ENCODE peak calls at places on chromosomes 5 and 9, in nine cellular contexts. U is iris pigment epithelial cell; P is midbrain; K is activated naive CD4-positive, alpha-beta T cell treated with anti-CD3 and anti-CD28 coated beads for 36 hours; A is WTC11; L is activated effector memory CD4-positive, alpha-beta T cell treated with anti-CD3 and anti-CD28 coated beads, Interleukin-2, amount 50 U/mL, for 16 hours; W is IMR-90; H is brain microvascular endothelial cell; S is stimulated activated CD8-positive, alpha-beta memory T cell treated with anti-CD3 and anti-CD28 coated beads, Interleukin-15, amount 100 ng/mL, for 1 hour. G is an unnamed sample.

GRCh38 chr9:115630126-115630840 is 512.3 kb upstream of the TNC start:
- DNase-seq in K (no peak), P (no peak), W (no peak), H (no peak), S (no peak), L (no peak), U (no peak), A (no peak), G (no peak)

GRCh38 chr5:19172926-19173425 is 815.0 kb downstream of the CDH18 start:
- DNase-seq in P (no peak), W (no peak), H (no peak), A (no peak), U (no peak), L (no peak), S (no peak), K (no peak), G (no peak)

GRCh38 chr5:994272-994607 is 14.4 kb upstream of the NKD2 start:
- DNase-seq in S (no peak), A (no peak), H (no peak), U (no peak), K (no peak), W (no peak), L (peak), P (no peak), G (no peak)

GRCh38 chr9:137987244-137988030 is 109.9 kb downstream of the CACNA1B start:
- DNase-seq in P (no peak), H (no peak), L (peak), A (no peak), S (no peak), W (no peak), K (no peak), U (no peak), G (no peak)

GRCh38 chr5:129079496-129079895 is 15.1 kb upstream of the ISOC1 start:
- DNase-seq in K (no peak), L (no peak), H (no peak), P (peak), A (no peak), W (no peak), U (no peak), S (no peak), G (no peak)

GRCh38 chr9:128211551-128212281 is 8.5 kb downstream of the DNM1 start:
- DNase-seq in K (no peak), L (no peak), U (no peak), H (no peak), P (no peak), W (no peak), A (no peak), S (no peak), G (no peak)

GRCh38 chr5:32828492-32828891 is 117.4 kb downstream of the NPR3 start:
- DNase-seq in P (no peak), L (no peak), K (no peak), H (no peak), A (no peak), S (no peak), W (peak), U (no peak), G (no peak)

GRCh38 chr9:113993838-113994540 is 84.1 kb downstream of the AMBP start:
- DNase-seq in L (peak), H (peak), K (peak), A (no peak), P (peak), W (peak), S (no peak), U (peak), G (no peak)

GRCh38 chr5:77066823-77067442 is 20.2 kb downstream of the ZBED3 start:
- DNase-seq in S (no peak), P (no peak), W (peak), A (no peak), L (no peak), H (peak), K (no peak), U (peak), G (peak)

GRCh38 chr9:1047605-1048235 is 2.4 kb upstream of the DMRT2 start:
- DNase-seq in P (no peak), S (no peak), H (no peak), U (peak), A (peak), W (peak), L (no peak), K (peak), G (no peak)

GRCh38 chr5:74299833-74300232 is 340.7 kb downstream of the ENC1 start:
- DNase-seq in W (no peak), A (no peak), U (no peak), H (no peak), S (no peak), P (no peak), K (no peak), L (no peak), G (no peak)

GRCh38 chr9:114525505-114525904 is 20.2 kb upstream of the WHRN start:
- DNase-seq in W (peak), P (no peak), A (no peak), S (no peak), U (peak), K (no peak), L (no peak), H (no peak), G (peak)

GRCh38 chr5:37248387-37248969 is 698 bp downstream of the CPLANE1 start:
- DNase-seq in L (no peak), H (peak), K (peak), W (peak), S (no peak), A (no peak), P (no peak), U (peak), G (no peak)

GRCh38 chr9:96020822-96021615 is 145.5 kb downstream of the ERCC6L2 start:
- DNase-seq in H (peak), A (peak), U (peak), K (peak), L (peak), W (no peak), S (peak), P (peak), G (peak)

GRCh38 chr5:111348659-111349058 is 124.5 kb downstream of the CAMK4 start:
- DNase-seq in K (no peak), W (peak), S (no peak), L (no peak), P (no peak), A (no peak), U (peak), H (no peak), G (no peak)

GRCh38 chr9:19948021-19948420 is 159.2 kb upstream of the SLC24A2 start:
- DNase-seq in S (no peak), L (no peak), H (no peak), U (no peak), P (no peak), K (no peak), W (no peak), A (no peak), G (no peak)

GRCh38 chr9:94649100-94649855 is 10.0 kb upstream of the FBP1 start:
- DNase-seq in A (no peak), U (peak), W (peak), S (no peak), K (no peak), H (peak), L (no peak), P (no peak), G (peak)

GRCh38 chr5:669111-669841 is 23.9 kb downstream of the TPPP start:
- DNase-seq in U (peak), S (no peak), K (peak), P (peak), L (peak), W (no peak), A (peak), H (peak), G (peak)

GRCh38 chr5:936149-937144 is 43.8 kb downstream of the TRIP13 start:
- DNase-seq in W (no peak), U (no peak), L (peak), A (no peak), K (no peak), P (no peak), S (no peak), H (no peak), G (no peak)

GRCh38 chr9:34384368-34385165 is 7.9 kb upstream of the MYORG start:
- DNase-seq in P (no peak), U (no peak), K (no peak), H (no peak), W (no peak), S (no peak), L (no peak), A (no peak), G (peak)

GRCh38 chr5:181168595-181169118 is 21.3 kb downstream of the OR2V2 start:
- DNase-seq in H (no peak), U (no peak), W (no peak), L (no peak), P (no peak), A (no peak), K (no peak), S (no peak), G (no peak)

GRCh38 chr5:170114271-170114670 is 8.6 kb downstream of the FOXI1 start:
- DNase-seq in L (no peak), W (no peak), H (no peak), S (no peak), K (no peak), A (no peak), P (no peak), U (no peak), G (no peak)

GRCh38 chr5:33631786-33632185 is 191.0 kb downstream of the TARS1 start:
- DNase-seq in U (peak), P (no peak), A (no peak), H (peak), S (no peak), K (no peak), L (no peak), W (peak), G (peak)

GRCh38 chr9:129888809-129889460 is 53.7 kb downstream of the USP20 start:
- DNase-seq in P (no peak), U (no peak), H (no peak), L (peak), A (no peak), S (no peak), K (no peak), W (no peak), G (no peak)

GRCh38 chr5:119330367-119331183 is 25.2 kb upstream of the TNFAIP8 start:
- DNase-seq in S (no peak), U (no peak), K (peak), W (no peak), P (no peak), L (peak), H (no peak), A (no peak), G (peak)

GRCh38 chr5:137610598-137610997 is 111.5 kb upstream of the SPOCK1 start:
- DNase-seq in L (no peak), P (no peak), W (no peak), U (no peak), S (no peak), K (no peak), H (no peak), A (no peak), G (no peak)

GRCh38 chr9:38068616-38068865 is 486 bp downstream of the SHB start:
- DNase-seq in L (no peak), U (peak), S (no peak), W (peak), P (peak), A (no peak), K (peak), H (no peak), G (peak)

GRCh38 chr9:136012651-136013050 is 51.5 kb upstream of the UBAC1 start:
- DNase-seq in A (peak), L (peak), W (peak), K (no peak), H (no peak), P (no peak), U (peak), S (no peak), G (peak)

GRCh38 chr5:172453986-172454354 is 355 bp downstream of the SH3PXD2B start:
- DNase-seq in P (peak), L (peak), A (peak), K (peak), U (peak), W (no peak), H (no peak), S (no peak), G (no peak)

GRCh38 chr5:145237843-145238242 is 597.3 kb downstream of the PRELID2 start:
- DNase-seq in K (peak), U (peak), H (peak), P (peak), A (peak), S (no peak), L (no peak), W (peak), G (peak)

GRCh38 chr9:128995791-128996190 is 32.3 kb downstream of the SH3GLB2 start:
- DNase-seq in H (no peak), P (peak), W (no peak), K (no peak), S (no peak), L (no peak), A (no peak), U (no peak), G (no peak)

GRCh38 chr5:96753848-96754247 is 53.9 kb downstream of the ERAP1 start:
- DNase-seq in U (no peak), P (no peak), A (no peak), H (no peak), W (no peak), K (no peak), S (no peak), L (no peak), G (no peak)

G was measured in fibroblast of villous mesenchyme.